ENCODE peak calls at places on chromosomes 16 and 17, in four cellular contexts. U, P, W and Q are unnamed samples.

GRCh38 chr16:228917-229730 is at the start of gene LUC7L:
- DNase-seq in U (peak; percentile 98), P (peak; percentile 40), W (peak; percentile 77), Q (peak; percentile 96)

GRCh38 chr17:28371245-28372202 is at the start of gene SARM1:
- DNase-seq in U (peak; percentile 98), P (peak; percentile 63), W (no peak), Q (peak; percentile 99)

GRCh38 chr17:65074778-65075250 is 18.3 kb upstream of the GNA13 start:
- DNase-seq in U (peak; percentile 91), P (no peak), W (no peak), Q (no peak)

GRCh38 chr17:42025191-42025579 is 5.3 kb downstream of the NKIRAS2 start:
- DNase-seq in U (no peak), P (no peak), W (no peak), Q (no peak)

GRCh38 chr17:32445075-32445427 is 741 bp downstream of the PSMD11 start:
- DNase-seq in U (no peak), P (no peak), W (peak; percentile 15), Q (peak; percentile 55)

GRCh38 chr17:32461853-32462617 is 17.7 kb downstream of the PSMD11 start:
- DNase-seq in U (peak; percentile 52), P (no peak), W (peak; percentile 13), Q (peak; percentile 89)

GRCh38 chr17:62105361-62105760 is 40.3 kb upstream of the MED13 start:
- DNase-seq in U (no peak), P (no peak), W (no peak), Q (no peak)

GRCh38 chr16:50010212-50010611 is 14.8 kb upstream of the CNEP1R1 start:
- DNase-seq in U (no peak), P (no peak), W (no peak), Q (no peak)

GRCh38 chr16:27532088-27532810 is 17.5 kb downstream of the GTF3C1 start:
- DNase-seq in U (no peak), P (no peak), W (no peak), Q (no peak)

GRCh38 chr17:4557626-4558310 is 2.6 kb upstream of the MYBBP1A start:
- DNase-seq in U (no peak), P (no peak), W (no peak), Q (no peak)

GRCh38 chr17:49359990-49360795 is 1.9 kb downstream of the ZNF652 start:
- DNase-seq in U (no peak), P (no peak), W (no peak), Q (no peak)

GRCh38 chr16:67723151-67723915 is 4.2 kb upstream of the GFOD2 start:
- DNase-seq in U (no peak), P (no peak), W (no peak), Q (no peak)

GRCh38 chr16:4904942-4905615 is 31.9 kb downstream of the PPL start:
- DNase-seq in U (no peak), P (no peak), W (no peak), Q (no peak)

GRCh38 chr17:1532836-1533602 is 16.6 kb upstream of the INPP5K start:
- DNase-seq in U (peak; percentile 42), P (no peak), W (no peak), Q (peak; percentile 81)

GRCh38 chr16:3642397-3643094 is 11.9 kb upstream of the DNASE1 start:
- DNase-seq in U (peak; percentile 91), P (no peak), W (no peak), Q (no peak)

GRCh38 chr16:69888005-69888560 is 63.1 kb upstream of the CLEC18A start:
- DNase-seq in U (no peak), P (peak; percentile 2), W (no peak), Q (no peak)

GRCh38 chr17:7883781-7884386 is 4.7 kb upstream of the CHD3 start:
- DNase-seq in U (peak; percentile 55), P (no peak), W (no peak), Q (no peak)

GRCh38 chr16:89054261-89054661 is 39.4 kb upstream of the ACSF3 start:
- DNase-seq in U (no peak), P (no peak), W (no peak), Q (no peak)

GRCh38 chr16:662095-662494 is 5.8 kb upstream of the RHOT2 start:
- DNase-seq in U (no peak), P (no peak), W (no peak), Q (no peak)

GRCh38 chr17:51029568-51030463 is 90.9 kb downstream of the SPAG9 start:
- DNase-seq in U (no peak), P (no peak), W (no peak), Q (no peak)

GRCh38 chr17:21019976-21020575 is 22.7 kb downstream of the USP22 start:
- DNase-seq in U (peak; percentile 61), P (no peak), W (no peak), Q (peak; percentile 44)

GRCh38 chr17:51147641-51148040 is 5.7 kb upstream of the NME1 start:
- DNase-seq in U (no peak), P (no peak), W (no peak), Q (no peak)

GRCh38 chr17:79681628-79682261 is 49.0 kb upstream of the ENPP7 start:
- DNase-seq in U (no peak), P (no peak), W (no peak), Q (no peak)

GRCh38 chr17:45429338-45430005 is 3.2 kb downstream of the ARHGAP27 start:
- DNase-seq in U (no peak), P (no peak), W (no peak), Q (peak; percentile 71)

GRCh38 chr17:29590261-29590978 is 972 bp upstream of the GIT1 start:
- DNase-seq in U (no peak), P (no peak), W (no peak), Q (no peak)

GRCh38 chr17:77451894-77452852 is 311.4 kb downstream of the SEC14L1 start:
- DNase-seq in U (peak; percentile 93), P (no peak), W (no peak), Q (peak; percentile 86)

GRCh38 chr17:40555296-40556190 is 9.7 kb downstream of the CCR7 start:
- DNase-seq in U (no peak), P (no peak), W (no peak), Q (no peak)

GRCh38 chr17:19243838-19244237 is 6.7 kb downstream of the EPN2 start:
- DNase-seq in U (no peak), P (no peak), W (no peak), Q (no peak)

GRCh38 chr16:81755915-81756644 is 23.0 kb upstream of the PLCG2 start:
- DNase-seq in U (no peak), P (no peak), W (no peak), Q (peak; percentile 12)

GRCh38 chr17:47066841-47067682 is 88.0 kb upstream of the RPRML start:
- DNase-seq in U (peak; percentile 99), P (peak; percentile 55), W (peak; percentile 89), Q (peak; percentile 94)

GRCh38 chr16:88978608-88979346 is 1.8 kb upstream of the CBFA2T3 start:
- DNase-seq in U (no peak), P (peak; percentile 47), W (peak; percentile 70), Q (no peak)

GRCh38 chr17:66301864-66302741 is at the start of gene PRKCA:
- DNase-seq in U (peak; percentile 96), P (no peak), W (peak; percentile 45), Q (peak; percentile 82)

GRCh38 chr17:69357701-69358100 is 30.8 kb upstream of the ABCA5 start:
- DNase-seq in U (no peak), P (no peak), W (no peak), Q (peak; percentile 26)
- TF ChIP-seq CTCF in U (no peak), P (peak; percentile 6), W (no peak), Q (peak; percentile 36)

DNA sequence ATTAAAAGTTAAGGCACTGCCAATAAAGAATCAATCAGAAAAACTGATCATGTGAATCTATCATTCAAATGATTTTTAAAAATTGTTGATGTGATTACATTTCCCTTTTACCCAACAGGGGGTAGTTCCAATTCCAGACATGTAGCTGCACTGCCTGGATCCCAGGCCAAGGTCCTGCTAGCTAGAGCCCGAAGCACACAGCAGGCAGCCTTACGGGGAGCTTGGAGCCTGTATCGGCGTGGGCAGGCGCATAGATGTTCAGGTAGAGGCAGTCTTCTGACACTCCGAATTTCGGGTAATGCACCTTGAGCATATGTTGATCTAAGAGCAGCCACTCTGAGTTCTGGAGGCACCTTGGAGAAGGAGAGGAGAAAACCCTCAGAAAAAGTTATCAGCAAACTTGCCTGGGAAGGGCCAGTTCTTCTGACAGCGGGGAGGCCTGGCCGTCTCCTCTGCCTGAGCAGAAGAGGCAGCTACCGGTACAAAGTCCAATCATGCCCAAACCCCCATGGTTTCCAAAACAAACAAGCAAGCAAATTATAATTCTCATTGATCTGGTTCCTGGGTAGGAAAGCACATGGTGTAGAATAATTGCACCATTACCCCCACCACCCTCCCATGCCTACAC is 3.6 kb downstream of the CES5A start:
- DNase-seq in U (no peak), P (no peak), W (no peak), Q (no peak)
- TF ChIP-seq REST in U (no peak), P (no peak), W (no peak), Q (no peak)

GRCh38 chr17:491086-492014 is 138.7 kb upstream of the RPH3AL start:
- DNase-seq in U (peak; percentile 94), P (no peak), W (peak; percentile 41), Q (peak; percentile 77)
- TF ChIP-seq CTCF in U (no peak), P (no peak), W (no peak), Q (no peak)

DNA sequence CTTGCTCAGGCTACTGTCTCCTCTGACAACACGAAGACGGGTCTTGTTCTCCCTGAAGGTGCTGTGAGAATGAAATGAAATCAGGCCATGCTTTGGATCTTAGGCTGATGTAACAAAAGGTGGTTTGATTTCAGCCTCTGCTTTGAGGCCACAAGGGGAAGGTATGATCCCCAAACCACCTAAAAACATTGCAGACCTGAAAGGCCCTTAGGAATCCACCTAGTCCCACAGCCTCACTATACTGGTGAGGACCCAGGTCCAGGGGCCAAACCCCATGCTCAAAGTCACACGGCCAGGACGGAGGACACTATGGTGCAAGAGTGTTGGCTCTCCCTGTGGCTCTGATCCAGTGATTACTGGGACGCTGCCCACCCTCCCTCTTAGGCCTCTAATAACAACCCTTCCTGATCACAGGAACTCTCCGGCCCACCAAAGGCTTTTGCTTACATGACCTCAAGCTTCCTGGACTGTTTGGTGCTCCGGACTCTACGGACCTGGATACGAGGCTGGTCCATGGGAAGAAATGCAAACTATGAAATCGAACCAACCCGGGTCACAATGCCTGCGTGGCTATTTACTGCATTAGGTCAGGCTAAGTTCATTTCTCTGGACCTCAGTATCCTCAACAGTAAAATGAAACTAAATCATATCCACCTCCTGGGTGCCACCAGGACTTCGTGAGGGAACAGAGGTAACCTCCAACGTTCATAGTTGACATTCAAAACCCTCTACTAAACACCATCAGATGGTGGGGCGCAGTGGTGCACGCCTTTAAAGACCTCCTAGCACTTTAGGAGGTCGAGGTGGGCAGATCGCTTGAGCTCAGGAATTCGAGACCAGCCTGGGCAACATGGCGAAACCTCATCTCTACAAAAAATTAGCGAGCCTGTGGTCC is 1.5 kb downstream of the TRIM25 start:
- DNase-seq in U (no peak), P (no peak), W (no peak), Q (no peak)
- TF ChIP-seq REST in U (no peak), P (no peak), W (no peak), Q (no peak)

GRCh38 chr17:74433421-74434121 is 1.7 kb downstream of the GPRC5C start:
- DNase-seq in U (no peak), P (no peak), W (no peak), Q (peak; percentile 60)
- TF ChIP-seq CTCF in U (no peak), P (no peak), W (no peak), Q (no peak)

DNA sequence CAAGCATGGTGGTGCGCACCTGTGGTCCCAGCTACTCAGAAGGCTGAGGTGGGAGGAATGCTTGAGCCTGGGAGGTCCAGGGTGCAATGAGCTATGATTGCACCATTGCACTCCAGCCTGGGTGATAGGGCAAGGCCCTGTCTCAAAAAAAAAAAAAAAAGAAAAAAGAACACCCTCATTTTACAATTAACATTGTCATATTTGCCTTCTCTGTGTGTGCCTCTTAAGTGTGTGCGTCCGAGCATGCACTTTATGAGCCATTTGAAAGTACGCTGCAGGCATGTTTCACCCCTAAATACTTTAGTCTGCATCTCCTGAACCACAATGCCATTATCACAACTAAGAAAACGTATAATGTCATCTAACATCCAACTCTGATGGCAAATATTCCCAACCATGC is 37.9 kb downstream of the CDH1 start:
- DNase-seq in U (no peak), P (no peak), W (no peak), Q (no peak)
- TF ChIP-seq REST in U (no peak), P (no peak), W (no peak), Q (no peak)